ENCODE peak calls at places on chromosomes 4 and X, in six cellular contexts. H, E, T, J, W and L are unnamed samples.

GRCh38 chr4:39706829-39707511 is 9.0 kb downstream of the UBE2K start:
- DNase-seq in H (no peak), E (no peak), T (peak; percentile 68), J (peak; percentile 71), W (no peak), L (no peak)

GRCh38 chr4:102263024-102263787 is 82.1 kb downstream of the SLC39A8 start:
- DNase-seq in H (no peak), E (no peak), T (no peak), J (peak; percentile 40), W (peak; percentile 17), L (no peak)

GRCh38 chr4:184349283-184350039 is 124.9 kb downstream of the IRF2 start:
- DNase-seq in H (no peak), E (no peak), T (no peak), J (no peak), W (no peak), L (no peak)

GRCh38 chr4:157217708-157218107 is 2.8 kb upstream of the GRIA2 start:
- DNase-seq in H (no peak), E (no peak), T (no peak), J (peak; percentile 11), W (no peak), L (no peak)

GRCh38 chr4:111283066-111283677 is 660.3 kb upstream of the PITX2 start:
- DNase-seq in H (peak; percentile 3), E (no peak), T (peak; percentile 78), J (peak; percentile 62), W (peak; percentile 2), L (no peak)

GRCh38 chr4:122980860-122981259 is 58.5 kb upstream of the NUDT6 start:
- DNase-seq in H (no peak), E (no peak), T (no peak), J (no peak), W (no peak), L (no peak)

GRCh38 chr4:156892695-156893211 is 78.8 kb downstream of the PDGFC start:
- DNase-seq in H (no peak), E (no peak), T (no peak), J (peak; percentile 4), W (no peak), L (no peak)

GRCh38 chrX:85516131-85516530 is 136.7 kb upstream of the POF1B start:
- DNase-seq in H (no peak), E (no peak), T (no peak), J (no peak), W (no peak), L (no peak)

GRCh38 chr4:185039508-185040273 is 21.4 kb downstream of the HELT start:
- DNase-seq in H (peak; percentile 41), E (peak; percentile 9), T (no peak), J (peak; percentile 65), W (peak; percentile 23), L (peak; percentile 25)

GRCh38 chr4:184053476-184053875 is 148.4 kb downstream of the STOX2 start:
- DNase-seq in H (no peak), E (no peak), T (no peak), J (no peak), W (no peak), L (no peak)

GRCh38 chr4:38230121-38230728 is 270.0 kb downstream of the PTTG2 start:
- DNase-seq in H (no peak), E (no peak), T (no peak), J (no peak), W (no peak), L (no peak)

GRCh38 chr4:112038861-112039260 is 106.4 kb upstream of the FAM241A start:
- DNase-seq in H (no peak), E (no peak), T (no peak), J (peak; percentile 45), W (no peak), L (no peak)

GRCh38 chrX:19698125-19698524 is 182.8 kb upstream of the MAP3K15 start:
- DNase-seq in H (no peak), E (no peak), T (no peak), J (peak; percentile 47), W (no peak), L (no peak)

GRCh38 chr4:148007303-148007702 is 275.4 kb downstream of the ARHGAP10 start:
- DNase-seq in H (no peak), E (no peak), T (no peak), J (peak; percentile 96), W (peak; percentile 53), L (no peak)

GRCh38 chr4:105990933-105991332 is 95.7 kb downstream of the NPNT start:
- DNase-seq in H (no peak), E (no peak), T (peak; percentile 91), J (peak; percentile 75), W (peak; percentile 24), L (no peak)

GRCh38 chrX:39416547-39417262 is 615.4 kb downstream of the MID1IP1 start:
- DNase-seq in H (no peak), E (no peak), T (no peak), J (no peak), W (no peak), L (no peak)